ENCODE peak calls at places on chromosome 16, in six cellular contexts. K, N, B, H, C and I are unnamed samples.

GRCh38 chr16:72182976-72183375 is 11.0 kb upstream of the PMFBP1 start:
- DNase-seq in K (no peak), N (no peak), C (no peak), B (no peak), H (no peak), I (no peak)

GRCh38 chr16:13961099-13961811 is 41.3 kb downstream of the ERCC4 start:
- DNase-seq in C (no peak), N (no peak), K (no peak), H (peak; percentile 37), B (no peak), I (no peak)

GRCh38 chr16:19926449-19927390 is 42.1 kb upstream of the GPRC5B start:
- DNase-seq in C (no peak), B (peak; percentile 36), H (no peak), N (peak; percentile 78), K (no peak), I (no peak)

GRCh38 chr16:48496571-48497095 is 111.4 kb upstream of the SIAH1 start:
- DNase-seq in B (no peak), H (no peak), C (no peak), K (no peak), N (no peak), I (no peak)

GRCh38 chr16:3922241-3922640 is 41.7 kb upstream of the CREBBP start:
- DNase-seq in K (no peak), C (no peak), B (no peak), H (no peak), N (no peak), I (no peak)

GRCh38 chr16:85402910-85403692 is 210.0 kb upstream of the GSE1 start:
- DNase-seq in C (no peak), H (no peak), K (no peak), B (peak; percentile 10), N (no peak), I (peak; percentile 25)

GRCh38 chr16:56201030-56201429 is 9.7 kb downstream of the GNAO1 start:
- DNase-seq in H (no peak), C (no peak), K (no peak), N (no peak), B (no peak), I (no peak)

GRCh38 chr16:21943571-21943970 is 9.6 kb upstream of the UQCRC2 start:
- DNase-seq in C (no peak), N (no peak), K (no peak), H (no peak), B (no peak), I (no peak)

GRCh38 chr16:76500006-76500405 is 222.8 kb downstream of the CNTNAP4 start:
- DNase-seq in C (no peak), K (no peak), H (no peak), B (no peak), N (no peak), I (no peak)

GRCh38 chr16:74726736-74727135 is 26.1 kb upstream of the MLKL start:
- DNase-seq in H (peak; percentile 65), K (peak; percentile 35), C (no peak), N (no peak), B (no peak), I (no peak)

GRCh38 chr16:23482778-23483177 is 27.5 kb downstream of the GGA2 start:
- DNase-seq in B (no peak), N (no peak), C (no peak), K (no peak), H (no peak), I (no peak)

GRCh38 chr16:81493755-81494433 is 49.3 kb downstream of the CMIP start:
- DNase-seq in N (peak; percentile 96), B (no peak), K (no peak), H (no peak), C (no peak), I (peak; percentile 62)

GRCh38 chr16:64408699-64409098 is 713.2 kb downstream of the CDH11 start:
- DNase-seq in N (no peak), B (no peak), C (no peak), K (no peak), H (no peak), I (no peak)

GRCh38 chr16:8660841-8661301 is 13.5 kb upstream of the ABAT start:
- DNase-seq in K (peak; percentile 77), H (peak; percentile 82), B (peak; percentile 25), C (peak; percentile 52), N (peak; percentile 73), I (peak; percentile 85)

GRCh38 chr16:677306-678190 is 2.1 kb downstream of the RHBDL1 start:
- DNase-seq in H (no peak), K (no peak), C (no peak), N (no peak), B (no peak), I (no peak)

GRCh38 chr16:51245306-51245705 is 94.2 kb upstream of the SALL1 start:
- DNase-seq in N (no peak), B (no peak), K (peak; percentile 26), C (no peak), H (no peak), I (peak; percentile 17)

GRCh38 chr16:19179890-19180490 is 11.9 kb downstream of the SYT17 start:
- DNase-seq in C (no peak), H (peak; percentile 77), N (peak; percentile 46), K (peak; percentile 52), B (peak; percentile 16), I (peak; percentile 22)

GRCh38 chr16:9528680-9529079 is 437.2 kb downstream of the HAPSTR1 start:
- DNase-seq in K (no peak), C (no peak), B (no peak), N (no peak), H (no peak), I (no peak)

GRCh38 chr16:67213197-67214019 is 13.5 kb upstream of the TMEM208 start:
- DNase-seq in C (no peak), K (no peak), N (no peak), B (no peak), H (no peak), I (no peak)

GRCh38 chr16:89678258-89678657 is 8.2 kb upstream of the CDK10 start:
- DNase-seq in C (no peak), H (no peak), N (no peak), B (no peak), K (no peak), I (no peak)

GRCh38 chr16:30923554-30924085 is at the start of gene FBXL19:
- DNase-seq in B (no peak), K (peak; percentile 75), N (no peak), C (no peak), H (no peak), I (no peak)

GRCh38 chr16:3861808-3862451 is 18.6 kb downstream of the CREBBP start:
- DNase-seq in K (no peak), C (no peak), B (no peak), H (no peak), N (peak; percentile 57), I (peak; percentile 23)

GRCh38 chr16:11233727-11234376 is 22.2 kb downstream of the SOCS1 start:
- DNase-seq in N (no peak), C (no peak), K (no peak), H (no peak), B (no peak), I (no peak)

GRCh38 chr16:2015117-2015946 is 4.3 kb upstream of the NPW start:
- DNase-seq in H (no peak), B (no peak), C (no peak), K (no peak), N (no peak), I (no peak)

GRCh38 chr16:77660311-77660710 is 62.0 kb upstream of the NUDT7 start:
- DNase-seq in H (peak; percentile 23), N (peak; percentile 36), B (peak; percentile 68), C (no peak), K (no peak), I (peak; percentile 70)

GRCh38 chr16:88013091-88013609 is 61.9 kb downstream of the BANP start:
- DNase-seq in B (no peak), K (peak; percentile 36), H (no peak), C (no peak), N (peak; percentile 42), I (no peak)

GRCh38 chr16:72270531-72270930 is 98.6 kb upstream of the PMFBP1 start:
- DNase-seq in B (no peak), C (no peak), N (no peak), H (no peak), K (no peak), I (no peak)

GRCh38 chr16:58127033-58127556 is 2.1 kb downstream of the CFAP20 start:
- DNase-seq in N (peak; percentile 59), K (no peak), B (no peak), C (no peak), H (peak; percentile 25), I (no peak)

GRCh38 chr16:48168089-48168488 is 12.3 kb upstream of the ABCC12 start:
- DNase-seq in K (no peak), H (no peak), N (no peak), C (no peak), B (no peak), I (no peak)

GRCh38 chr16:69048328-69049120 is 56.9 kb upstream of the HAS3 start:
- DNase-seq in B (no peak), H (no peak), C (no peak), N (peak; percentile 72), K (no peak), I (no peak)

GRCh38 chr16:89925596-89926079 is 2.5 kb downstream of the TUBB3 start:
- DNase-seq in N (no peak), K (no peak), C (no peak), H (no peak), B (no peak), I (no peak)

GRCh38 chr16:67555795-67556212 is 6.5 kb upstream of the CTCF start:
- DNase-seq in C (no peak), B (no peak), K (no peak), H (no peak), N (peak; percentile 80), I (no peak)

GRCh38 chr16:49748322-49748721 is 107.6 kb downstream of the ZNF423 start:
- DNase-seq in N (peak; percentile 62), K (no peak), C (no peak), B (no peak), H (peak; percentile 91), I (no peak)

GRCh38 chr16:87816507-87817100 is 50.8 kb upstream of the KLHDC4 start:
- DNase-seq in N (no peak), C (no peak), B (no peak), K (no peak), H (no peak), I (no peak)

GRCh38 chr16:84426804-84427203 is 58.5 kb downstream of the ATP2C2 start:
- DNase-seq in K (no peak), H (no peak), C (no peak), B (no peak), N (no peak), I (no peak)

GRCh38 chr16:83137326-83137770 is 510.6 kb downstream of the CDH13 start:
- DNase-seq in K (no peak), B (no peak), H (peak; percentile 57), N (peak; percentile 75), C (no peak), I (peak; percentile 48)

GRCh38 chr16:66924527-66925321 is 611 bp downstream of the RRAD start:
- DNase-seq in K (peak; percentile 78), C (no peak), N (peak; percentile 54), H (peak; percentile 76), B (no peak), I (peak; percentile 48)

GRCh38 chr16:81548901-81549546 is 104.4 kb downstream of the CMIP start:
- DNase-seq in K (no peak), B (no peak), N (peak; percentile 90), H (no peak), C (no peak), I (no peak)